ENCODE peak calls at places on chromosomes 3 and 15, in four cellular contexts. L, H, Q and R are unnamed samples.

GRCh38 chr3:128081846-128082245 is 29.6 kb downstream of the SEC61A1 start:
- DNase-seq in L (no peak), H (no peak), Q (no peak), R (no peak)

GRCh38 chr3:79361748-79362378 is 405.9 kb downstream of the ROBO1 start:
- DNase-seq in L (no peak), H (peak), Q (no peak), R (no peak)

GRCh38 chr15:99974246-99974645 is 241.0 kb upstream of the LYSMD4 start:
- DNase-seq in L (no peak), H (no peak), Q (no peak), R (no peak)

GRCh38 chr3:6132684-6133432 is 728.1 kb upstream of the GRM7 start:
- DNase-seq in L (no peak), H (no peak), Q (no peak), R (no peak)

GRCh38 chr3:98563661-98564281 is 29.6 kb downstream of the CPOX start:
- DNase-seq in L (peak), H (no peak), Q (no peak), R (no peak)

GRCh38 chr3:11570251-11570650 is 73.5 kb downstream of the VGLL4 start:
- DNase-seq in L (no peak), H (no peak), Q (no peak), R (no peak)

GRCh38 chr3:100852882-100853281 is 140.3 kb downstream of the ABI3BP start:
- DNase-seq in L (no peak), H (no peak), Q (no peak), R (no peak)

GRCh38 chr3:197522881-197523342 is 32.9 kb downstream of the BDH1 start:
- DNase-seq in L (no peak), H (no peak), Q (no peak), R (no peak)

GRCh38 chr3:62229908-62230307 is 143.4 kb downstream of the FEZF2 start:
- DNase-seq in L (no peak), H (no peak), Q (no peak), R (no peak)

GRCh38 chr3:135851201-135852061 is 114.1 kb upstream of the PPP2R3A start:
- DNase-seq in L (no peak), H (no peak), Q (no peak), R (no peak)

GRCh38 chr3:160707187-160707789 is 30.3 kb downstream of the ARL14 start:
- DNase-seq in L (no peak), H (peak), Q (no peak), R (no peak)

GRCh38 chr3:150232992-150233451 is 175.1 kb upstream of the TSC22D2 start:
- DNase-seq in L (no peak), H (no peak), Q (no peak), R (no peak)

GRCh38 chr15:69734699-69735098 is 282.1 kb downstream of the RPLP1 start:
- DNase-seq in L (no peak), H (no peak), Q (no peak), R (no peak)

GRCh38 chr15:67103869-67104268 is 38.5 kb downstream of the SMAD3 start:
- DNase-seq in L (no peak), H (no peak), Q (no peak), R (no peak)

GRCh38 chr3:126394179-126394976 is at the start of gene CFAP100:
- DNase-seq in L (no peak), H (no peak), Q (no peak), R (no peak)

GRCh38 chr15:50675524-50676144 is 11.0 kb downstream of the TRPM7 start:
- DNase-seq in L (no peak), H (no peak), Q (no peak), R (peak)

GRCh38 chr3:152176241-152176640 is 92.5 kb upstream of the MBNL1 start:
- DNase-seq in L (no peak), H (no peak), Q (no peak), R (no peak)

GRCh38 chr15:96789999-96790398 is 459.5 kb downstream of the NR2F2 start:
- DNase-seq in L (no peak), H (no peak), Q (no peak), R (no peak)

GRCh38 chr15:70863450-70864218 is 9.7 kb upstream of the LARP6 start:
- DNase-seq in L (no peak), H (no peak), Q (no peak), R (no peak)

GRCh38 chr15:92818658-92819311 is 81.3 kb upstream of the CHD2 start:
- DNase-seq in L (no peak), H (no peak), Q (no peak), R (no peak)

GRCh38 chr3:189237516-189237915 is 65.7 kb downstream of the TPRG1 start:
- DNase-seq in L (no peak), H (no peak), Q (no peak), R (no peak)

GRCh38 chr3:130850846-130851245 is 43.0 kb upstream of the ATP2C1 start:
- DNase-seq in L (no peak), H (no peak), Q (no peak), R (no peak)

GRCh38 chr15:80957976-80958375 is 31.6 kb downstream of the MESD start:
- DNase-seq in L (no peak), H (no peak), Q (no peak), R (no peak)

GRCh38 chr3:20648921-20649381 is 462.9 kb upstream of the SGO1 start:
- DNase-seq in L (no peak), H (no peak), Q (no peak), R (no peak)

GRCh38 chr3:48684480-48685143 is 1.1 kb downstream of the NCKIPSD start:
- DNase-seq in L (no peak), H (no peak), Q (no peak), R (no peak)

GRCh38 chr3:158272071-158272470 is 162.2 kb downstream of the RSRC1 start:
- DNase-seq in L (no peak), H (no peak), Q (no peak), R (no peak)

GRCh38 chr3:150721285-150722130 is 17.8 kb upstream of the ERICH6 start:
- DNase-seq in L (no peak), H (peak), Q (no peak), R (no peak)

GRCh38 chr3:138344754-138345153 is 3.6 kb upstream of the MRAS start:
- DNase-seq in L (no peak), H (no peak), Q (no peak), R (no peak)

GRCh38 chr15:23532019-23532418 is 33.5 kb upstream of the MKRN3 start:
- DNase-seq in L (no peak), H (peak), Q (no peak), R (no peak)